ENCODE peak calls at places on chromosome 11, in nine cellular contexts. J, I, F, S, A, D, Q, K and N are unnamed samples. For H3K4me1, the result is how much of the 10 kb centered on the place peaks cover.

GRCh38 chr11:114308689-114309089 is 12.5 kb downstream of the NNMT start:
- DNase-seq in J (no peak), I (peak), F (no peak), S (no peak), A (peak), D (no peak), Q (peak), K (no peak), N (no peak)

GRCh38 chr11:35796542-35796941 is 134.0 kb downstream of the TRIM44 start:
- DNase-seq in J (no peak), I (no peak), F (no peak), S (peak), A (peak), D (no peak), Q (no peak), K (no peak), N (no peak)

GRCh38 chr11:34324466-34324865 is 33.3 kb downstream of the ABTB2 start:
- DNase-seq in J (no peak), I (no peak), F (no peak), S (no peak), A (no peak), D (no peak), Q (no peak), K (no peak), N (no peak)

GRCh38 chr11:20127671-20128527 is 32.4 kb downstream of the DBX1 start:
- DNase-seq in J (peak), I (peak), F (peak), S (peak), A (peak), D (peak), Q (peak), K (peak), N (peak)

GRCh38 chr11:127844843-127845242 is 742.5 kb downstream of the ETS1 start:
- DNase-seq in J (no peak), I (no peak), F (no peak), S (no peak), A (no peak), D (no peak), Q (no peak), K (peak), N (no peak)

GRCh38 chr11:1574256-1575242 is 2.5 kb upstream of the DUSP8 start:
- DNase-seq in J (peak), I (peak), F (peak), S (peak), A (peak), D (peak), Q (no peak), K (peak), N (peak)

GRCh38 chr11:29627541-29627940 is 389.3 kb downstream of the KCNA4 start:
- DNase-seq in J (no peak), I (no peak), F (no peak), S (no peak), A (no peak), D (no peak), Q (no peak), K (no peak), N (no peak)

GRCh38 chr11:122756417-122756816 is 81.9 kb upstream of the CRTAM start:
- DNase-seq in J (no peak), I (peak), F (peak), S (no peak), A (no peak), D (no peak), Q (peak), K (no peak), N (no peak)

GRCh38 chr11:78961186-78961782 is 386.6 kb upstream of the NARS2 start:
- DNase-seq in J (peak), I (no peak), F (no peak), S (peak), A (peak), D (no peak), Q (no peak), K (peak), N (no peak)

GRCh38 chr11:11498195-11498594 is 123.6 kb downstream of the GALNT18 start:
- DNase-seq in J (no peak), I (no peak), F (no peak), S (no peak), A (no peak), D (no peak), Q (no peak), K (no peak), N (no peak)

GRCh38 chr11:95835768-95836488 is 45.6 kb downstream of the CEP57 start:
- DNase-seq in J (peak), I (peak), F (peak), S (peak), A (peak), D (peak), Q (peak), K (peak), N (peak)

GRCh38 chr11:77879218-77879617 is 58.3 kb downstream of the AAMDC start:
- DNase-seq in J (no peak), I (peak), F (peak), S (peak), A (peak), D (peak), Q (peak), K (no peak), N (no peak)

GRCh38 chr11:5226732-5227327 is at the start of gene HBB:
- DNase-seq in J (peak), I (no peak), F (no peak), S (no peak), A (no peak), D (no peak), Q (no peak), K (no peak), N (peak)

GRCh38 chr11:128336203-128336602 is 251.2 kb downstream of the ETS1 start:
- DNase-seq in J (no peak), I (peak), F (peak), S (peak), A (peak), D (no peak), Q (no peak), K (no peak), N (no peak)

GRCh38 chr11:1831338-1832180 is 3.2 kb upstream of the SYT8 start:
- DNase-seq in J (no peak), I (no peak), F (no peak), S (no peak), A (no peak), D (peak), Q (no peak), K (no peak), N (peak)

GRCh38 chr11:94574193-94574961 is 7.2 kb downstream of the PIWIL4 start:
- DNase-seq in J (no peak), I (no peak), F (no peak), S (peak), A (peak), D (peak), Q (no peak), K (no peak), N (no peak)

GRCh38 chr11:133253570-133253969 is 278.7 kb downstream of the OPCML start:
- DNase-seq in J (no peak), I (no peak), F (no peak), S (no peak), A (no peak), D (no peak), Q (no peak), K (no peak), N (no peak)

GRCh38 chr11:61783717-61784505 is 8.5 kb downstream of the TMEM258 start:
- DNase-seq in J (no peak), I (no peak), F (no peak), S (peak), A (peak), D (no peak), Q (no peak), K (no peak), N (no peak)

GRCh38 chr11:109929308-109929707 is 163.9 kb upstream of the ZC3H12C start:
- DNase-seq in J (no peak), I (no peak), F (no peak), S (no peak), A (no peak), D (no peak), Q (peak), K (no peak), N (no peak)

GRCh38 chr11:66039765-66040164 is 9.2 kb downstream of the GAL3ST3 start:
- DNase-seq in J (no peak), I (no peak), F (no peak), S (no peak), A (no peak), D (no peak), Q (no peak), K (no peak), N (peak)

GRCh38 chr11:130300567-130300966 is 14.2 kb downstream of the ZBTB44 start:
- DNase-seq in J (no peak), I (no peak), F (no peak), S (no peak), A (no peak), D (no peak), Q (no peak), K (no peak), N (no peak)

GRCh38 chr11:106988151-106988806 is 30.0 kb downstream of the GUCY1A2 start:
- DNase-seq in J (no peak), I (peak), F (no peak), S (peak), A (peak), D (no peak), Q (no peak), K (no peak), N (no peak)

GRCh38 chr11:70528046-70528793 is 129.9 kb downstream of the CTTN start:
- DNase-seq in J (no peak), I (no peak), F (no peak), S (no peak), A (no peak), D (no peak), Q (no peak), K (no peak), N (no peak)

GRCh38 chr11:83722392-83722791 is 436.2 kb upstream of the CCDC90B start:
- DNase-seq in J (no peak), I (no peak), F (no peak), S (no peak), A (no peak), D (no peak), Q (no peak), K (no peak), N (no peak)

GRCh38 chr11:111310723-111311122 is 12.4 kb downstream of the POU2AF3 start:
- DNase-seq in J (no peak), I (no peak), F (no peak), S (no peak), A (no peak), D (no peak), Q (no peak), K (no peak), N (no peak)

GRCh38 chr11:132137981-132138313 is 767.5 kb downstream of the NTM start:
- DNase-seq in J (no peak), I (no peak), F (no peak), S (peak), A (no peak), D (no peak), Q (no peak), K (no peak), N (no peak)

GRCh38 chr11:23181022-23181807 is 320.9 kb upstream of the CCDC179 start:
- DNase-seq in J (no peak), I (no peak), F (no peak), S (no peak), A (no peak), D (no peak), Q (no peak), K (no peak), N (no peak)

GRCh38 chr11:45798793-45799441 is 6.0 kb upstream of the SLC35C1 start:
- DNase-seq in J (no peak), I (no peak), F (peak), S (peak), A (no peak), D (no peak), Q (no peak), K (no peak), N (no peak)

GRCh38 chr11:103800406-103801114 is 235.9 kb upstream of the DDI1 start:
- DNase-seq in J (no peak), I (peak), F (no peak), S (no peak), A (peak), D (peak), Q (no peak), K (peak), N (no peak)

GRCh38 chr11:65041206-65042035 is at the start of gene SAC3D1:
- DNase-seq in J (no peak), I (peak), F (no peak), S (peak), A (peak), D (no peak), Q (no peak), K (peak), N (peak)

GRCh38 chr11:33778682-33779081 is 4.4 kb upstream of the FBXO3 start:
- DNase-seq in J (no peak), I (no peak), F (no peak), S (peak), A (peak), D (no peak), Q (no peak), K (peak), N (no peak)

GRCh38 chr11:122214567-122214966 is 98.6 kb upstream of the BLID start:
- DNase-seq in J (no peak), I (no peak), F (no peak), S (peak), A (peak), D (no peak), Q (no peak), K (no peak), N (no peak)

GRCh38 chr11:86218125-86219081 is 26.1 kb upstream of the EED start:
- DNase-seq in J (peak), I (peak), F (peak), S (peak), A (peak), D (peak), Q (peak), K (peak), N (peak)

GRCh38 chr11:63289658-63290057 is 46.3 kb upstream of the SLC22A25 start:
- DNase-seq in J (no peak), I (no peak), F (no peak), S (no peak), A (no peak), D (no peak), Q (no peak), K (no peak), N (no peak)

GRCh38 chr11:65853249-65853979 is 4.6 kb downstream of the CFL1 start:
- DNase-seq in J (peak), I (no peak), F (peak), S (no peak), A (no peak), D (no peak), Q (no peak), K (peak), N (no peak)

GRCh38 chr11:118313242-118313641 is 8.7 kb downstream of the CD3E start:
- DNase-seq in J (no peak), I (no peak), F (no peak), S (no peak), A (no peak), D (no peak), Q (no peak), K (no peak), N (no peak)

GRCh38 chr11:118310781-118311485 is 6.4 kb downstream of the CD3E start:
- DNase-seq in J (no peak), I (no peak), F (no peak), S (no peak), A (no peak), D (no peak), Q (no peak), K (no peak), N (no peak)

GRCh38 chr11:118312328-118312727 is 7.8 kb downstream of the CD3E start:
- DNase-seq in J (no peak), I (no peak), F (no peak), S (no peak), A (no peak), D (no peak), Q (no peak), K (no peak), N (no peak)

GRCh38 chr11:118310271-118310670 is 5.7 kb downstream of the CD3E start:
- DNase-seq in J (no peak), I (no peak), F (no peak), S (no peak), A (no peak), D (no peak), Q (no peak), K (no peak), N (no peak)

GRCh38 chr11:118311518-118311917 is 7.0 kb downstream of the CD3E start:
- DNase-seq in J (no peak), I (no peak), F (no peak), S (no peak), A (no peak), D (no peak), Q (no peak), K (no peak), N (no peak)
- H3K4me1 ChIP-seq in J (under half), I (under half), F (under half), S (under half), A (under half), D (under half), Q (under half), K (under half), N (under half)

GRCh38 chr11:74770456-74770855 is 21.8 kb downstream of the RNF169 start:
- DNase-seq in J (no peak), I (no peak), F (no peak), S (peak), A (peak), D (no peak), Q (no peak), K (no peak), N (no peak)
- TF ChIP-seq CTCF in J (no peak), I (no peak), F (no peak), S (no peak), A (no peak), D (no peak), Q (no peak), K (no peak), N (no peak)

DNA sequence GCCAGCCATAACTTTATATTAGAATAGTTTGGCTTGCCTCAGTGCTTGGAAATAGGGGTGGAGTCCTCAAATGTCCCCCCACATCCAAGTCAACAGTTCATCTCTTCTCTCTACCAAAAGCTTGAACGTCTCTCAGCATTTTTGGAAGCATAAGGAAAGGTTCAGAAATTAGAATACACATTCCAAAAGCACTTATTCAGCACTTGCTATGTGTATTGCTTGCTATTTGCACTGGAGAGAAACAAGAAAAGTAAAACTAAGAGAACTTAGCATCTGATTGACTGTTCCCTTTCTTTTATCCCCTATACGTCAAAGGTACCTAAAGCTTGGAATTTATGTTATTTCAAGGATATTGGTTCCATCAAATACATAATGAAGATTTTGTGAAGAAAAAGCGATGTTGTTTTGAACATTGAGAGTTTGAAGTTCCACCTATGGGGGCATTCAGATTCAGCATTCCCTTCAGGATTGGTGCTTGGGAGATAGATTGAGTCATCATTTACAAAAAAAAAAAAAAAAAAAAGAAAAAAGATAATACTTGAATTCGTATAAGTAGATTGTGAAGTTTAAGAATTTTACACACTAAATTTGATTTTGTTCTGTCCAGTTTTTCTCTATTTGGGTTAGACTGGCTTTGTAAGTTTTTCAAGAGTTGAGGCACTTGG is 1.3 kb downstream of the TBRG1 start:
- DNase-seq in J (no peak), I (no peak), F (no peak), S (peak), A (peak), D (no peak), Q (no peak), K (no peak), N (no peak)
- H3K27ac ChIP-seq in J (no peak), I (peak), F (peak), S (no peak), A (peak), D (no peak), Q (peak), K (no peak), N (no peak)

GRCh38 chr11:97880209-97880608 is 1140.5 kb upstream of the CNTN5 start:
- DNase-seq in J (no peak), I (no peak), F (no peak), S (no peak), A (no peak), D (no peak), Q (no peak), K (no peak), N (no peak)
- H3K4me1 ChIP-seq in J (under half), I (under half), F (under half), S (under half), A (under half), D (under half), Q (under half), K (under half), N (under half)

GRCh38 chr11:126718319-126718718 is 282.3 kb downstream of the KIRREL3 start:
- DNase-seq in J (no peak), I (no peak), F (no peak), S (peak), A (no peak), D (no peak), Q (no peak), K (no peak), N (no peak)
- TF ChIP-seq CTCF in J (no peak), I (no peak), F (no peak), S (no peak), A (no peak), D (no peak), Q (no peak), K (no peak), N (no peak)

DNA sequence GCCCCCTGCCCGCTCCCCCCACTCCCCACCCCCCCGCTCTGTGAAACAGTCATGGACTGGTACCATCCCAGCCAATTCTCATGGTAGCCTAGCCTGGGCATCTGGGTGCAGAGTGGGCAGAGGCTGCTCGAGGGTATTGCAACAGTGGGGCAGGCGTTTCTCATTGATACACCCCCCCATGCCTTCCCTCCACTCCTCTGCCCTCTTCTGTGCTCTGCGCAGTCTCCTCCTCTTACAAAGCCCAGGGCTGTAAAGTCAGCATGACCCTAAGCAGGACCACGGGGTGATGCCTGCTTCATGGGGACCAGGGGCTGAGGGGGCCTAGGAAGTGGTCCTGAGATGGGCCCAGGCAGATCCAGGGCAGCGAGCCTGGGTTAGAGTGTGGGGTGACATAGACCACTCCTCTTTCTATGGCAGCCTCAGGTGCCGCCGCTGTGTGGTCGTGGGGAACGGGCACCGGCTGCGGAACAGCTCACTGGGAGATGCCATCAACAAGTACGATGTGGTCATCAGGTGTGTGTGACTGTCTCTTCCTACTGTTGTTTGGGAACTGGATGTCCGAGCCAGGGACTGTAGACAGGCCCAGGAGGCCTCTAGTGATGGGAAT is 52.3 kb downstream of the ST3GAL4 start:
- DNase-seq in J (no peak), I (no peak), F (no peak), S (no peak), A (no peak), D (no peak), Q (no peak), K (no peak), N (no peak)
- H3K27ac ChIP-seq in J (no peak), I (no peak), F (no peak), S (no peak), A (no peak), D (no peak), Q (no peak), K (no peak), N (no peak)